ENCODE peak calls at places on chromosome 21, in seven cellular contexts. A, X, C, S, V, P and Y are unnamed samples.

GRCh38 chr21:27190601-27191000 is 223.7 kb upstream of the ADAMTS5 start:
- DNase-seq in A (no peak), X (peak), C (no peak), S (no peak), V (no peak), P (no peak), Y (no peak)

GRCh38 chr21:18244721-18245486 is at the start of gene CHODL:
- DNase-seq in A (peak), X (no peak), C (peak), S (peak), V (no peak), P (peak), Y (peak)

GRCh38 chr21:39714331-39714730 is 30.7 kb upstream of the IGSF5 start:
- DNase-seq in A (no peak), X (no peak), C (no peak), S (no peak), V (no peak), P (no peak), Y (no peak)

GRCh38 chr21:41283211-41283818 is 33.3 kb upstream of the FAM3B start:
- DNase-seq in A (peak), X (peak), C (no peak), S (peak), V (peak), P (peak), Y (peak)

GRCh38 chr21:23152130-23152529 is 2153.9 kb downstream of the NCAM2 start:
- DNase-seq in A (no peak), X (no peak), C (no peak), S (no peak), V (no peak), P (no peak), Y (no peak)

GRCh38 chr21:44521928-44522752 is 17.9 kb downstream of the KRTAP10-1 start:
- DNase-seq in A (no peak), X (no peak), C (no peak), S (no peak), V (no peak), P (peak), Y (no peak)

GRCh38 chr21:36847189-36847588 is 119.3 kb downstream of the HLCS start:
- DNase-seq in A (peak), X (peak), C (no peak), S (peak), V (peak), P (no peak), Y (no peak)

GRCh38 chr21:41627428-41627827 is 119.5 kb upstream of the TMPRSS2 start:
- DNase-seq in A (no peak), X (peak), C (no peak), S (no peak), V (no peak), P (no peak), Y (no peak)

GRCh38 chr21:44784810-44785209 is 16.8 kb downstream of the UBE2G2 start:
- DNase-seq in A (no peak), X (no peak), C (no peak), S (no peak), V (no peak), P (no peak), Y (no peak)

GRCh38 chr21:25506887-25507286 is 100.4 kb downstream of the MRPL39 start:
- DNase-seq in A (no peak), X (peak), C (no peak), S (no peak), V (no peak), P (no peak), Y (no peak)

GRCh38 chr21:15841856-15842564 is 112.2 kb downstream of the USP25 start:
- DNase-seq in A (no peak), X (peak), C (no peak), S (peak), V (no peak), P (no peak), Y (no peak)

GRCh38 chr21:38824124-38824822 is 18.5 kb downstream of the ETS2 start:
- DNase-seq in A (no peak), X (peak), C (peak), S (peak), V (no peak), P (no peak), Y (no peak)

GRCh38 chr21:32516729-32517649 is 68.3 kb downstream of the TCP10L start:
- DNase-seq in A (peak), X (peak), C (no peak), S (peak), V (peak), P (no peak), Y (no peak)

GRCh38 chr21:46054447-46054846 is 43.5 kb upstream of the COL6A2 start:
- DNase-seq in A (peak), X (peak), C (peak), S (no peak), V (no peak), P (peak), Y (no peak)

GRCh38 chr21:25384782-25385181 is 222.5 kb downstream of the MRPL39 start:
- DNase-seq in A (no peak), X (no peak), C (no peak), S (no peak), V (no peak), P (no peak), Y (no peak)

GRCh38 chr21:26506951-26507350 is 66.1 kb downstream of the CYYR1 start:
- DNase-seq in A (no peak), X (peak), C (no peak), S (peak), V (no peak), P (no peak), Y (no peak)

GRCh38 chr21:42079939-42080787 is 9.0 kb downstream of the UMODL1 start:
- DNase-seq in A (peak), X (peak), C (no peak), S (peak), V (no peak), P (no peak), Y (no peak)

GRCh38 chr21:40173833-40174232 is 306.6 kb downstream of the PCP4 start:
- DNase-seq in A (peak), X (no peak), C (no peak), S (no peak), V (no peak), P (peak), Y (peak)

GRCh38 chr21:40512590-40512989 is 334.4 kb downstream of the DSCAM start:
- DNase-seq in A (peak), X (no peak), C (peak), S (no peak), V (no peak), P (peak), Y (no peak)

GRCh38 chr21:44443891-44444285 is 11.4 kb upstream of the LRRC3 start:
- DNase-seq in A (no peak), X (no peak), C (no peak), S (no peak), V (no peak), P (no peak), Y (no peak)

GRCh38 chr21:44681861-44682579 is at the start of gene KRTAP12-1:
- DNase-seq in A (no peak), X (no peak), C (no peak), S (no peak), V (no peak), P (peak), Y (no peak)

GRCh38 chr21:33024278-33025103 is 1.2 kb upstream of the OLIG2 start:
- DNase-seq in A (no peak), X (no peak), C (no peak), S (no peak), V (no peak), P (peak), Y (no peak)

GRCh38 chr21:39313042-39313456 is 383 bp downstream of the BRWD1 start:
- DNase-seq in A (no peak), X (no peak), C (no peak), S (peak), V (no peak), P (peak), Y (peak)

DNA sequence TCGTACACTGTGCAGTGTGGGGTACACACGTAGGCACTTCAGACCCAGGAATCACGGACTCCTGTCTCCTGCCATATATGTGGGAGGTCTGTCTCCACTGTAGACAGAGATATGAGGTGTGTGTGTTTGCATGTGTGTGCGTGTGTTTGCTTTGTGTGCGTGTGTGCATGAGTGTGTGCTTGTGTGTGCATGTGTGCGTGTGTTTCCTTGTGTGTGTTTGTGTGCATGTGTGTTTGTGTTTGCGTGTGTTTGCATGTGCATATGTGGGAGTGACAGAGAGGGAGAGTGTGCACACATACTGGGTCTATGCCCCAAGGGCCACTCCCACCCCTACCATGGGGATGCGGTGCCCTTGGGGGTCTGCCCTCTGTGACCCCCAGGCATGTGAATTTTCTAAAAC is 94.5 kb downstream of the SIK1 start:
- DNase-seq in A (no peak), X (no peak), C (no peak), S (no peak), V (no peak), P (no peak), Y (no peak)
- H3K9ac ChIP-seq in A (no peak), X (peak), C (no peak), S (no peak), V (no peak), P (no peak), Y (peak)

GRCh38 chr21:34914239-34914638 is 134.9 kb downstream of the RUNX1 start:
- DNase-seq in A (no peak), X (no peak), C (no peak), S (peak), V (no peak), P (no peak), Y (no peak)

GRCh38 chr21:34919406-34919805 is 129.7 kb downstream of the RUNX1 start:
- DNase-seq in A (no peak), X (no peak), C (no peak), S (no peak), V (no peak), P (no peak), Y (no peak)

GRCh38 chr21:34913786-34914185 is 135.3 kb downstream of the RUNX1 start:
- DNase-seq in A (no peak), X (peak), C (no peak), S (peak), V (no peak), P (no peak), Y (no peak)

GRCh38 chr21:34915364-34915834 is 133.7 kb downstream of the RUNX1 start:
- DNase-seq in A (peak), X (peak), C (no peak), S (peak), V (no peak), P (no peak), Y (no peak)

GRCh38 chr21:34916446-34916845 is 132.7 kb downstream of the RUNX1 start:
- DNase-seq in A (no peak), X (peak), C (no peak), S (peak), V (no peak), P (no peak), Y (no peak)
- H2AK5ac ChIP-seq in A (no peak), X (peak), C (no peak), S (peak), V (no peak), P (no peak), Y (no peak)

GRCh38 chr21:29386803-29387202 is 88.1 kb downstream of the BACH1 start:
- DNase-seq in A (no peak), X (no peak), C (no peak), S (no peak), V (no peak), P (no peak), Y (no peak)
- H3K9ac ChIP-seq in A (no peak), X (no peak), C (no peak), S (no peak), V (no peak), P (no peak), Y (no peak)

DNA sequence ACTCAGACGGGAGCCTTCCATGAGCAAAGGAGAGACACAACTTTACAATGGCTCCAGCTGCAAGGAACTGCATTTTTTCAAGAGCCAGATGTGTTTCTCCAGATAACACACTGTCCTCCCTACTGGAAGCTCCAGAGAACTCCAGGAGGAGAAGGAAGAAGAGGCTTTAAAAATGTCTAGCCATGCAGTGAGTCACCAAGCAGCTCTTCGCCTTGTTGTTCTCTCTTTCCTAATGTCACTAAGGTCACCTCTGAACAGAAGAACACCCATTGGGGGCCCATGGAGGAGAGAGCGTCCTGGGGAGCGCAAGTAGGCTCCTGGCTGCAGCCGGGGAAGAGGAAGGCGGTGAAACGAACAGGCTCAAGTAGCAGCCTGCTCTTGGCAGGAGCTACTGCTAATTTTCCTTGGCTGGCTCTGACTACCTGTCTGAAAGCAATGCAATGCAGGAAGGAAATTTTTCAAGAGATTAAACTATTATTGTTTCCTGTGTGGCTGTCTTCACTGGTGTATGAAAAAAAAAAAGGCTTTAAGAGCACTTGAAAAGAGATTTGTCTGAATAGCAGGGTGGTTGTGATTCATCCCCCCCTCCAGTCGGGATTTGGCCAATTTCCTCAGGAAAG is 321.9 kb downstream of the SETD4 start:
- DNase-seq in A (no peak), X (peak), C (no peak), S (peak), V (no peak), P (no peak), Y (no peak)
- H2AK5ac ChIP-seq in A (no peak), X (no peak), C (no peak), S (no peak), V (no peak), P (no peak), Y (no peak)